ENCODE peak calls at places on chromosomes 6 and 20, in five cellular contexts. One of them, this sample, is unnamed.

GRCh38 chr6:153038378-153038777 is 35.9 kb upstream of the MTRF1L start:
- DNase-seq in DND-41: no peak
- DNase-seq in effector memory CD4-positive, alpha-beta T cell: no peak
- DNase-seq in CD4-positive, CD25-positive, alpha-beta regulatory T cell: no peak
- DNase-seq in IMR-90: peak; percentile 84
- DNase-seq in this sample: no peak

GRCh38 chr6:139514819-139515218 is 140.4 kb upstream of the CITED2 start:
- DNase-seq in effector memory CD4-positive, alpha-beta T cell: no peak
- DNase-seq in IMR-90: no peak
- DNase-seq in DND-41: no peak
- DNase-seq in CD4-positive, CD25-positive, alpha-beta regulatory T cell: no peak
- DNase-seq in this sample: no peak

GRCh38 chr6:91276315-91276714 is 689.4 kb upstream of the MAP3K7 start:
- DNase-seq in CD4-positive, CD25-positive, alpha-beta regulatory T cell: no peak
- DNase-seq in effector memory CD4-positive, alpha-beta T cell: no peak
- DNase-seq in DND-41: no peak
- DNase-seq in IMR-90: peak; percentile 4
- DNase-seq in this sample: no peak

GRCh38 chr6:56949925-56950495 is 4.9 kb upstream of the BEND6 start:
- DNase-seq in effector memory CD4-positive, alpha-beta T cell: no peak
- DNase-seq in CD4-positive, CD25-positive, alpha-beta regulatory T cell: no peak
- DNase-seq in IMR-90: peak; percentile 58
- DNase-seq in DND-41: no peak
- DNase-seq in this sample: no peak

GRCh38 chr6:157688960-157689599 is 134.0 kb upstream of the SNX9 start:
- DNase-seq in IMR-90: peak; percentile 16
- DNase-seq in effector memory CD4-positive, alpha-beta T cell: no peak
- DNase-seq in DND-41: no peak
- DNase-seq in CD4-positive, CD25-positive, alpha-beta regulatory T cell: no peak
- DNase-seq in this sample: no peak

GRCh38 chr6:101399627-101399955 is 6.1 kb downstream of the GRIK2 start:
- DNase-seq in CD4-positive, CD25-positive, alpha-beta regulatory T cell: no peak
- DNase-seq in DND-41: no peak
- DNase-seq in IMR-90: no peak
- DNase-seq in effector memory CD4-positive, alpha-beta T cell: no peak
- DNase-seq in this sample: no peak

GRCh38 chr6:46894429-46894828 is 27.3 kb downstream of the ADGRF5 start:
- DNase-seq in DND-41: no peak
- DNase-seq in CD4-positive, CD25-positive, alpha-beta regulatory T cell: no peak
- DNase-seq in IMR-90: no peak
- DNase-seq in effector memory CD4-positive, alpha-beta T cell: no peak
- DNase-seq in this sample: no peak

GRCh38 chr6:1771324-1771723 is 161.6 kb downstream of the FOXC1 start:
- DNase-seq in CD4-positive, CD25-positive, alpha-beta regulatory T cell: peak; percentile 1
- DNase-seq in IMR-90: peak; percentile 44
- DNase-seq in effector memory CD4-positive, alpha-beta T cell: no peak
- DNase-seq in DND-41: no peak
- DNase-seq in this sample: no peak

GRCh38 chr20:40810336-40810735 is 121.3 kb upstream of the MAFB start:
- DNase-seq in CD4-positive, CD25-positive, alpha-beta regulatory T cell: no peak
- DNase-seq in effector memory CD4-positive, alpha-beta T cell: no peak
- DNase-seq in DND-41: no peak
- DNase-seq in IMR-90: no peak
- DNase-seq in this sample: no peak

GRCh38 chr20:17687800-17688199 is 5.8 kb upstream of the RRBP1 start:
- DNase-seq in DND-41: no peak
- DNase-seq in CD4-positive, CD25-positive, alpha-beta regulatory T cell: no peak
- DNase-seq in IMR-90: no peak
- DNase-seq in effector memory CD4-positive, alpha-beta T cell: no peak
- DNase-seq in this sample: no peak

GRCh38 chr20:32355417-32355841 is 2.7 kb upstream of the ASXL1 start:
- DNase-seq in DND-41: no peak
- DNase-seq in CD4-positive, CD25-positive, alpha-beta regulatory T cell: no peak
- DNase-seq in IMR-90: no peak
- DNase-seq in effector memory CD4-positive, alpha-beta T cell: no peak
- DNase-seq in this sample: no peak

GRCh38 chr6:109318328-109318876 is 63.9 kb downstream of the CD164 start:
- DNase-seq in CD4-positive, CD25-positive, alpha-beta regulatory T cell: no peak
- DNase-seq in effector memory CD4-positive, alpha-beta T cell: no peak
- DNase-seq in IMR-90: no peak
- DNase-seq in DND-41: peak; percentile 33
- DNase-seq in this sample: peak; percentile 78

GRCh38 chr6:89079611-89080213 is 839 bp upstream of the PNRC1 start:
- DNase-seq in effector memory CD4-positive, alpha-beta T cell: peak; percentile 17
- DNase-seq in IMR-90: peak; percentile 74
- DNase-seq in DND-41: peak; percentile 67
- DNase-seq in CD4-positive, CD25-positive, alpha-beta regulatory T cell: peak; percentile 94
- DNase-seq in this sample: peak; percentile 64

GRCh38 chr6:5103250-5103649 is 18.1 kb downstream of the PPP1R3G start:
- DNase-seq in CD4-positive, CD25-positive, alpha-beta regulatory T cell: no peak
- DNase-seq in IMR-90: peak; percentile 58
- DNase-seq in effector memory CD4-positive, alpha-beta T cell: no peak
- DNase-seq in DND-41: no peak
- DNase-seq in this sample: no peak

GRCh38 chr20:4722571-4722970 is 862 bp downstream of the PRND start:
- DNase-seq in CD4-positive, CD25-positive, alpha-beta regulatory T cell: no peak
- DNase-seq in effector memory CD4-positive, alpha-beta T cell: no peak
- DNase-seq in DND-41: no peak
- DNase-seq in IMR-90: no peak
- DNase-seq in this sample: no peak

GRCh38 chr6:14540859-14541540 is 423.4 kb downstream of the CD83 start:
- DNase-seq in CD4-positive, CD25-positive, alpha-beta regulatory T cell: no peak
- DNase-seq in IMR-90: peak; percentile 31
- DNase-seq in effector memory CD4-positive, alpha-beta T cell: no peak
- DNase-seq in DND-41: no peak
- DNase-seq in this sample: no peak

GRCh38 chr6:167984144-167984719 is 13.2 kb upstream of the KIF25 start:
- DNase-seq in DND-41: no peak
- DNase-seq in effector memory CD4-positive, alpha-beta T cell: no peak
- DNase-seq in IMR-90: no peak
- DNase-seq in CD4-positive, CD25-positive, alpha-beta regulatory T cell: no peak
- DNase-seq in this sample: no peak

GRCh38 chr20:60036346-60037119 is 78.3 kb downstream of the CDH26 start:
- DNase-seq in DND-41: no peak
- DNase-seq in CD4-positive, CD25-positive, alpha-beta regulatory T cell: no peak
- DNase-seq in IMR-90: no peak
- DNase-seq in effector memory CD4-positive, alpha-beta T cell: no peak
- DNase-seq in this sample: no peak

GRCh38 chr6:137001977-137002302 is 42.8 kb downstream of the IL20RA start:
- DNase-seq in effector memory CD4-positive, alpha-beta T cell: no peak
- DNase-seq in CD4-positive, CD25-positive, alpha-beta regulatory T cell: no peak
- DNase-seq in IMR-90: no peak
- DNase-seq in DND-41: no peak
- DNase-seq in this sample: no peak

GRCh38 chr6:12266571-12266970 is 23.6 kb upstream of the EDN1 start:
- DNase-seq in IMR-90: peak; percentile 77
- DNase-seq in DND-41: no peak
- DNase-seq in effector memory CD4-positive, alpha-beta T cell: no peak
- DNase-seq in CD4-positive, CD25-positive, alpha-beta regulatory T cell: no peak
- DNase-seq in this sample: no peak

GRCh38 chr6:12271997-12272396 is 18.2 kb upstream of the EDN1 start:
- DNase-seq in IMR-90: peak; percentile 29
- DNase-seq in DND-41: no peak
- DNase-seq in CD4-positive, CD25-positive, alpha-beta regulatory T cell: no peak
- DNase-seq in effector memory CD4-positive, alpha-beta T cell: no peak
- DNase-seq in this sample: no peak

GRCh38 chr6:12270551-12271228 is 19.5 kb upstream of the EDN1 start:
- DNase-seq in CD4-positive, CD25-positive, alpha-beta regulatory T cell: peak; percentile 47
- DNase-seq in effector memory CD4-positive, alpha-beta T cell: no peak
- DNase-seq in IMR-90: no peak
- DNase-seq in DND-41: no peak
- DNase-seq in this sample: no peak

GRCh38 chr6:12271594-12271993 is 18.6 kb upstream of the EDN1 start:
- DNase-seq in IMR-90: no peak
- DNase-seq in CD4-positive, CD25-positive, alpha-beta regulatory T cell: no peak
- DNase-seq in effector memory CD4-positive, alpha-beta T cell: no peak
- DNase-seq in DND-41: no peak
- DNase-seq in this sample: no peak

DNA sequence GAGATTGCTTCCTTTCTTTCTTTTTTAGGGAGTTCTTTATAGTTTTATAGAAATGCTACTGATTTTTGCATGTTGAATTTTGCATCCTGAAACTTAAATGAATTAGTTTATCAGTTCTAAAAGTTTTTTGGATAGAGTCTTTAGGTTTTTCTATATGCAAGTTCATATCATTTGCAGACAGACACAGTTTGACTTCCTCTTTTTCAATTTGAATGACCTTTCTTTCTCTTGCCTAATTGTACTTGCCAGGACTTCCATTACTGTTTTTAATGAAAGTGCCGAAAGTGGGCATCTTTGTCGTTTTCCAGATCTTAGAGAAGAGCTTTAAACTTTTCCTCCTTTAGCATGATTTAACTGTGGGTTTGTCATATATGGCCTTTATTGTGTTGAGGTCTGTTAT is 21.1 kb upstream of the EDN1 start:
- DNase-seq in DND-41: no peak
- DNase-seq in effector memory CD4-positive, alpha-beta T cell: no peak
- DNase-seq in IMR-90: no peak
- DNase-seq in CD4-positive, CD25-positive, alpha-beta regulatory T cell: no peak
- DNase-seq in this sample: no peak
- H3K4me3 ChIP-seq in DND-41: no peak overlapping the region
- H3K4me3 ChIP-seq in effector memory CD4-positive, alpha-beta T cell: no peak overlapping the region
- H3K4me3 ChIP-seq in IMR-90: no peak overlapping the region
- H3K4me3 ChIP-seq in CD4-positive, CD25-positive, alpha-beta regulatory T cell: no peak overlapping the region
- H3K4me3 ChIP-seq in this sample: no peak overlapping the region

DNA sequence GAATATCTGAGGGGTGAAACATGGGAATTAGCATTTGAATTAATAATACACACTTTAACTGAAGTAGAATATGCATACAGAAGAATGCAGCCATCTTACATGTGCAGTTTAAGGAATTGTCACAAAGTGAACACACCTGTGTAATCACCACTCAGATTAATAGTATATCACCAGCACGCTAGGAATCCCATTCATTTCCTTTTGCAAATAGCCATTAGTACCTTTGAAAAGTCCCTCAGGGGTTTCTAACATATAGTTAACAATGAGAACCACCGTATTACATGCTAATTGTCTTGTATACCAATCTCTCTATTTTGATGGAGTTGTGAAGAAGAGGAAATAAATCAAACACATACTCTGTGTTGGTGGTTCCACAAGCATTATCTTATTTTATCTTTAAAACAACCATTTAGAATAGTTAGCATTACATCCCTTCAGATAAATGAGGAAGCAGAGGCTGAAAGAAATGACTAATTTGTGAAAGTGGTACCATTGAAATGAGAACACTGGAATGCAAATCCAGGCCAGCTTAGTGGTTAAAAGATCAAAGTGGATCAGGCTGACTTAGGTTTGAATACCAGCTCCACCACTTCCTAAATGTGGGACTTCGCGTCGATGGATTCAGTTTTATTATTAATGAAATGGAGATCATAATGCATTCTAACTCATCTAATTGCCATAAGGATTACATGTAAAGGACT is 317.7 kb downstream of the HDGFL1 start:
- DNase-seq in IMR-90: peak; percentile 54
- DNase-seq in effector memory CD4-positive, alpha-beta T cell: no peak
- DNase-seq in CD4-positive, CD25-positive, alpha-beta regulatory T cell: no peak
- DNase-seq in DND-41: no peak
- DNase-seq in this sample: no peak
- H3K9me3 ChIP-seq in IMR-90: no peaks in the 10 kb centered on the region
- H3K9me3 ChIP-seq in effector memory CD4-positive, alpha-beta T cell: no peaks in the 10 kb centered on the region
- H3K9me3 ChIP-seq in CD4-positive, CD25-positive, alpha-beta regulatory T cell: no peaks in the 10 kb centered on the region
- H3K9me3 ChIP-seq in DND-41: no peaks in the 10 kb centered on the region
- H3K9me3 ChIP-seq in this sample: no peaks in the 10 kb centered on the region

GRCh38 chr6:25178336-25178735 is 100.8 kb upstream of the CARMIL1 start:
- DNase-seq in CD4-positive, CD25-positive, alpha-beta regulatory T cell: no peak
- DNase-seq in DND-41: no peak
- DNase-seq in IMR-90: no peak
- DNase-seq in effector memory CD4-positive, alpha-beta T cell: no peak
- DNase-seq in this sample: no peak
- H3K4me3 ChIP-seq in CD4-positive, CD25-positive, alpha-beta regulatory T cell: no peak overlapping the region
- H3K4me3 ChIP-seq in DND-41: no peak overlapping the region
- H3K4me3 ChIP-seq in IMR-90: no peak overlapping the region
- H3K4me3 ChIP-seq in effector memory CD4-positive, alpha-beta T cell: no peak overlapping the region
- H3K4me3 ChIP-seq in this sample: no peak overlapping the region

DNA sequence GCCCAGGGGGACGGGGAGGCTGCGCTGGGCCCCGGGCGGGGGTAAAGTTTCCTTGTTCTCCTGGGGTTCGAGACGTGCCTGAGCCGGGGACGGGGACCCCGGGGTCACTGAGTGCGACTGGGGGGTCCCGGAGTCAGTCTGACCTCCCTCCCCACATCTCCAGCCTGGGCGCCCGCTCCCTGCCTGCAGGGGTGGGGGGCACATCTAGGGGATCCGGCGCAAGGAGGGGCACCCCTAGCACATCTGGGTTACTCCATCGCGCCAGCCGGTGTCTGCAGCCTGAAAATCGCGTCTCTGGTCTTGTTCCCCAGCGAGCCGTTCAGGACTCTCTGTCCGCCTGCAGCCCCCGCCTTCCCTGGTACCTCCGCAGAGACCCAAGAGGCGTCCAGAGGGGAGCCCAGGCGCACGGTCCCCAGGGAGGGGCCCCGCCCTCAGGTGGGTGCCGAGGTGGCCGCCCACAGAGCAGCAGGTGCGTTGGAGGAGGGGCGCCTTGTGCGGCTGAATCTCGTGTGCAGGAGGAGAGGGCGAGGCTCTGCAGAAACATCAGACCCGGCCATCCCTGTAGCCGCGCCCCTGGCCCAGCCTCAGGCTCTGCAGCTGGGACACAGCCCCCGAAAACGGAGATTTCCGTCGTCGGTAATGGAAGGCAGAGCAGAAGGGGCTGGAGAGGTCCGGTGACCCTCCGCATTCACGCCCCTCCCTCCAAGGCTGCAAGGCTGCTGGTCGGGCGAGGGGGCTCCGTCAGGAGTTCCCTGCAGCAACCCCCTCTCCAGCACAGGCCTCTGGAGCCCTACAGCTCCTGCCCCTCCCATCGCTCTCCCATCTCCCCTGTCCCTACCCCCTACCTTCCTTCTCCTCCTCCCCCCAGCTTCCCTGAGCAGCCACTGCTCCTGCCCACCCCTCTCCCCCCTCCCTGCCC is 617 bp upstream of the CHRNA4 start:
- DNase-seq in IMR-90: no peak
- DNase-seq in effector memory CD4-positive, alpha-beta T cell: no peak
- DNase-seq in CD4-positive, CD25-positive, alpha-beta regulatory T cell: no peak
- DNase-seq in DND-41: no peak
- DNase-seq in this sample: peak; percentile 55
- H3K9me3 ChIP-seq in IMR-90: no peaks in the 10 kb centered on the region
- H3K9me3 ChIP-seq in effector memory CD4-positive, alpha-beta T cell: no peaks in the 10 kb centered on the region
- H3K9me3 ChIP-seq in CD4-positive, CD25-positive, alpha-beta regulatory T cell: no peaks in the 10 kb centered on the region
- H3K9me3 ChIP-seq in DND-41: no peaks in the 10 kb centered on the region
- H3K9me3 ChIP-seq in this sample: no peaks in the 10 kb centered on the region

GRCh38 chr20:6767166-6767535 is 335 bp upstream of the BMP2 start:
- DNase-seq in CD4-positive, CD25-positive, alpha-beta regulatory T cell: no peak
- DNase-seq in DND-41: no peak
- DNase-seq in effector memory CD4-positive, alpha-beta T cell: no peak
- DNase-seq in IMR-90: no peak
- DNase-seq in this sample: no peak

GRCh38 chr20:6769953-6770831 is 2.7 kb downstream of the BMP2 start:
- DNase-seq in CD4-positive, CD25-positive, alpha-beta regulatory T cell: no peak
- DNase-seq in IMR-90: no peak
- DNase-seq in effector memory CD4-positive, alpha-beta T cell: no peak
- DNase-seq in DND-41: no peak
- DNase-seq in this sample: peak; percentile 62

GRCh38 chr20:6767536-6768227 is at the start of gene BMP2:
- DNase-seq in CD4-positive, CD25-positive, alpha-beta regulatory T cell: peak; percentile 6
- DNase-seq in IMR-90: peak; percentile 50
- DNase-seq in DND-41: no peak
- DNase-seq in effector memory CD4-positive, alpha-beta T cell: no peak
- DNase-seq in this sample: peak; percentile 77

GRCh38 chr20:6766433-6766832 is 1.1 kb upstream of the BMP2 start:
- DNase-seq in effector memory CD4-positive, alpha-beta T cell: no peak
- DNase-seq in IMR-90: no peak
- DNase-seq in CD4-positive, CD25-positive, alpha-beta regulatory T cell: no peak
- DNase-seq in DND-41: no peak
- DNase-seq in this sample: no peak

GRCh38 chr20:6768228-6769185 is 1.0 kb downstream of the BMP2 start:
- DNase-seq in DND-41: no peak
- DNase-seq in CD4-positive, CD25-positive, alpha-beta regulatory T cell: no peak
- DNase-seq in IMR-90: peak; percentile 4
- DNase-seq in effector memory CD4-positive, alpha-beta T cell: no peak
- DNase-seq in this sample: peak; percentile 56
- H3K4me3 ChIP-seq in DND-41: no peak overlapping the region
- H3K4me3 ChIP-seq in CD4-positive, CD25-positive, alpha-beta regulatory T cell: no peak overlapping the region
- H3K4me3 ChIP-seq in IMR-90: peak overlapping the region; percentile 77
- H3K4me3 ChIP-seq in effector memory CD4-positive, alpha-beta T cell: no peak overlapping the region
- H3K4me3 ChIP-seq in this sample: peak overlapping the region; percentile 80